ENCODE peak calls at places on chromosomes 5 and 9, in ten cellular contexts. M is kidney; O is right lobe of liver; I is sigmoid colon; U is OCI-LY7; K is MM.1S; H is SJSA1; P is WERI-Rb-1; J is stomach; C is CD8-positive, alpha-beta T cell. E is an unnamed sample. For H3K36me3, the result is how much of the 10 kb centered on the place peaks cover.

GRCh38 chr5:56183507-56183906 is 49.6 kb downstream of the ANKRD55 start:
- DNase-seq in M (no peak), O (no peak), I (no peak), U (no peak), K (no peak), H (peak), P (no peak), J (no peak), C (no peak), E (no peak)

GRCh38 chr9:18658764-18659705 is 185.1 kb downstream of the ADAMTSL1 start:
- DNase-seq in M (no peak), O (no peak), I (no peak), U (no peak), K (no peak), H (no peak), P (no peak), J (no peak), C (no peak), E (no peak)

GRCh38 chr9:127568971-127569818 is 42.9 kb upstream of the STXBP1 start:
- DNase-seq in M (peak), O (peak), I (peak), U (peak), K (peak), H (peak), P (peak), J (peak), C (peak), E (peak)

GRCh38 chr5:132087176-132087575 is 13.6 kb downstream of the CSF2 start:
- DNase-seq in M (no peak), O (no peak), I (no peak), U (no peak), K (no peak), H (no peak), P (no peak), J (no peak), C (no peak), E (no peak)

GRCh38 chr5:176817369-176817841 is 7.0 kb downstream of the UNC5A start:
- DNase-seq in M (no peak), O (no peak), I (no peak), U (no peak), K (no peak), H (no peak), P (peak), J (no peak), C (no peak), E (no peak)

GRCh38 chr9:110155744-110156143 is 52.2 kb downstream of the C9orf152 start:
- DNase-seq in M (no peak), O (no peak), I (no peak), U (no peak), K (no peak), H (no peak), P (no peak), J (no peak), C (no peak), E (no peak)

GRCh38 chr9:38067611-38067891 is 1.5 kb downstream of the SHB start:
- DNase-seq in M (peak), O (peak), I (peak), U (no peak), K (no peak), H (no peak), P (peak), J (peak), C (no peak), E (peak)

GRCh38 chr5:69212022-69212421 is 22.6 kb downstream of the CENPH start:
- DNase-seq in M (no peak), O (no peak), I (no peak), U (no peak), K (peak), H (no peak), P (no peak), J (no peak), C (no peak), E (no peak)

GRCh38 chr5:164119806-164120440 is 614.5 kb downstream of the MAT2B start:
- DNase-seq in M (no peak), O (no peak), I (no peak), U (no peak), K (peak), H (no peak), P (peak), J (no peak), C (no peak), E (no peak)

GRCh38 chr5:169097897-169098296 is 203.0 kb downstream of the SLIT3 start:
- DNase-seq in M (no peak), O (no peak), I (no peak), U (no peak), K (no peak), H (no peak), P (no peak), J (no peak), C (no peak), E (no peak)

GRCh38 chr9:12739014-12739413 is 35.8 kb upstream of the LURAP1L start:
- DNase-seq in M (no peak), O (no peak), I (no peak), U (no peak), K (no peak), H (no peak), P (no peak), J (no peak), C (no peak), E (no peak)

GRCh38 chr9:132610661-132611060 is 28.3 kb downstream of the BARHL1 start:
- DNase-seq in M (no peak), O (no peak), I (no peak), U (no peak), K (no peak), H (no peak), P (no peak), J (no peak), C (no peak), E (no peak)

GRCh38 chr5:142015781-142016533 is 3.1 kb upstream of the GNPDA1 start:
- DNase-seq in M (no peak), O (no peak), I (no peak), U (peak), K (peak), H (no peak), P (no peak), J (no peak), C (peak), E (no peak)

GRCh38 chr5:142296914-142297417 is 27.9 kb downstream of the SPRY4 start:
- DNase-seq in M (no peak), O (no peak), I (no peak), U (no peak), K (no peak), H (peak), P (no peak), J (no peak), C (no peak), E (peak)

GRCh38 chr9:129459550-129460322 is 161.2 kb downstream of the C9orf50 start:
- DNase-seq in M (no peak), O (no peak), I (peak), U (peak), K (no peak), H (no peak), P (no peak), J (no peak), C (no peak), E (no peak)

GRCh38 chr5:138068742-138069375 is 15.0 kb upstream of the WNT8A start:
- DNase-seq in M (no peak), O (peak), I (peak), U (peak), K (peak), H (peak), P (peak), J (peak), C (peak), E (peak)

GRCh38 chr9:89466451-89467277 is 31.2 kb downstream of the SEMA4D start:
- DNase-seq in M (no peak), O (no peak), I (peak), U (no peak), K (no peak), H (no peak), P (no peak), J (no peak), C (no peak), E (no peak)

GRCh38 chr9:14616188-14616982 is 76.8 kb downstream of the ZDHHC21 start:
- DNase-seq in M (no peak), O (no peak), I (no peak), U (peak), K (peak), H (no peak), P (no peak), J (no peak), C (no peak), E (no peak)

GRCh38 chr5:44236040-44236439 is 153.2 kb downstream of the FGF10 start:
- DNase-seq in M (no peak), O (no peak), I (no peak), U (no peak), K (no peak), H (no peak), P (no peak), J (no peak), C (no peak), E (no peak)

GRCh38 chr5:40477856-40478546 is 201.7 kb upstream of the PTGER4 start:
- DNase-seq in M (no peak), O (no peak), I (peak), U (no peak), K (no peak), H (peak), P (no peak), J (no peak), C (no peak), E (no peak)

GRCh38 chr5:95843733-95844223 is 21.3 kb upstream of the GLRX start:
- DNase-seq in M (no peak), O (peak), I (no peak), U (no peak), K (no peak), H (no peak), P (no peak), J (peak), C (no peak), E (no peak)

GRCh38 chr5:91742504-91742903 is 359.4 kb upstream of the ARRDC3 start:
- DNase-seq in M (no peak), O (no peak), I (no peak), U (no peak), K (no peak), H (no peak), P (no peak), J (no peak), C (no peak), E (no peak)

GRCh38 chr5:159768243-159768642 is 148.0 kb upstream of the ADRA1B start:
- DNase-seq in M (no peak), O (no peak), I (no peak), U (no peak), K (no peak), H (no peak), P (no peak), J (no peak), C (no peak), E (no peak)

GRCh38 chr5:168159425-168159824 is 132.0 kb upstream of the WWC1 start:
- DNase-seq in M (peak), O (no peak), I (no peak), U (peak), K (peak), H (no peak), P (no peak), J (peak), C (no peak), E (no peak)

GRCh38 chr9:26243722-26244121 is 565.5 kb upstream of the TUSC1 start:
- DNase-seq in M (no peak), O (no peak), I (no peak), U (no peak), K (no peak), H (no peak), P (no peak), J (no peak), C (no peak), E (no peak)

GRCh38 chr5:127206320-127207113 is 84.1 kb upstream of the MEGF10 start:
- DNase-seq in M (no peak), O (no peak), I (no peak), U (no peak), K (no peak), H (peak), P (no peak), J (no peak), C (no peak), E (no peak)

GRCh38 chr9:137116728-137117127 is 2.2 kb upstream of the DPP7 start:
- DNase-seq in M (no peak), O (no peak), I (no peak), U (no peak), K (no peak), H (no peak), P (no peak), J (no peak), C (no peak), E (no peak)

GRCh38 chr9:18489861-18490260 is 15.9 kb downstream of the ADAMTSL1 start:
- DNase-seq in M (peak), O (no peak), I (no peak), U (no peak), K (no peak), H (no peak), P (no peak), J (no peak), C (no peak), E (no peak)

GRCh38 chr9:124349675-124350484 is 65.4 kb downstream of the PSMB7 start:
- DNase-seq in M (peak), O (no peak), I (peak), U (no peak), K (no peak), H (no peak), P (no peak), J (no peak), C (no peak), E (peak)

GRCh38 chr9:77915744-77916143 is 115.9 kb downstream of the GNAQ start:
- DNase-seq in M (no peak), O (no peak), I (no peak), U (no peak), K (no peak), H (no peak), P (no peak), J (no peak), C (no peak), E (no peak)

GRCh38 chr9:96232539-96233241 is 69.3 kb downstream of the HSD17B3 start:
- DNase-seq in M (peak), O (peak), I (peak), U (peak), K (peak), H (no peak), P (peak), J (no peak), C (no peak), E (no peak)

GRCh38 chr9:131447148-131447547 is 53.3 kb downstream of the PRRC2B start:
- DNase-seq in M (no peak), O (no peak), I (no peak), U (no peak), K (no peak), H (no peak), P (no peak), J (no peak), C (no peak), E (no peak)

GRCh38 chr9:128382261-128382660 is 11.1 kb downstream of the URM1 start:
- DNase-seq in M (no peak), O (no peak), I (no peak), U (no peak), K (no peak), H (no peak), P (no peak), J (no peak), C (no peak), E (no peak)

DNA sequence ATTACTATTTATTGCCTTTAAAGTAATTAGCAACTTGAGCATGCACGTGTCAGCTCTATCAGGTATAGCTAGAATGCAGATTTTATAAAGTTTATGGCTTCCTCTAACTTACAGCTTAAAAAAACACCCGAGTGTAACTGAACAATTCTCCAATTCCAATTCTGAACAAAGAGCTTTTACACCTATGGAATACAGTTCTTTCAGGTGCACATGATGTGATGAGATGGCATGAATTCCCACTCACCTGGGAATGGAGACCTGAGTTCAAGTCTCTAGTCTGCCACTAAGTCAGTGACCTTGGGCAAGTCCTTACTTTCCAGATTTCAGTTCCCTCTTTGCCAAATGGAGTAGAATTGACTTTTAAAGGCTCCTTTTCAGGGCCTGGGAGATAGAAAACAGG is 1.8 kb downstream of the ZFAND5 start:
- DNase-seq in M (no peak), O (no peak), I (no peak), U (no peak), K (peak), H (no peak), P (no peak), J (no peak), C (no peak), E (no peak)
- H3K27ac ChIP-seq in M (peak), O (peak), I (peak), U (peak), K (peak), H (peak), P (peak), J (peak), C (peak), E (peak)

DNA sequence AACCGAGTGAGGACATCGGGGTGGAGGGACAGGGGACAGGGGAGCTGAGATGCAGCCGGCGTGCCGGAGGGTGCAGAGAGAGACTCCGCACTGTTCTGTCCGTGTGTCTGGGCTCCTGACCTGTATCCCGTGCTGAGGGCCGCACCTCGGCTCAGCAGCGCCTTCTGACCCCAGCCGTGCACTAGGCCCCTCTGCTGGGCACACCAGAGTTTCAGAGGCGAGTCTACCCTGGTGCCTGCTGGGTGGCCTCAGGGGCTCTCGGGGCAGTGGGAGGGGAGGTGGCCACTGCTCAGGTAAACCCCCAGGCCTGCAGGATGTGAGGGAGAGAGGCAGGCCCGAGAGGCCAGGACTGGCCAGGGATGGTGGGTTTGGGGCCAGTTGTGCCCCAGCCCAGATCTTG is 100.2 kb downstream of the RXRA start:
- DNase-seq in M (no peak), O (no peak), I (no peak), U (no peak), K (no peak), H (no peak), P (no peak), J (no peak), C (no peak), E (no peak)
- H3K36me3 ChIP-seq in M (under half), O (half or more), I (half or more), U (under half), K (under half), H (under half), P (under half), J (half or more), C (under half), E (under half)

GRCh38 chr5:172284275-172284971 is 859 bp upstream of the UBTD2 start:
- DNase-seq in M (peak), O (peak), I (peak), U (no peak), K (peak), H (peak), P (no peak), J (no peak), C (no peak), E (no peak)
- H3K27ac ChIP-seq in M (peak), O (peak), I (peak), U (peak), K (no peak), H (peak), P (peak), J (peak), C (no peak), E (no peak)

GRCh38 chr5:151038801-151039238 is 18.4 kb downstream of the GPX3 start:
- DNase-seq in M (peak), O (no peak), I (no peak), U (no peak), K (no peak), H (no peak), P (no peak), J (no peak), C (no peak), E (peak)
- H3K36me3 ChIP-seq in M (half or more), O (under half), I (half or more), U (half or more), K (under half), H (half or more), P (under half), J (half or more), C (half or more), E (under half)

DNA sequence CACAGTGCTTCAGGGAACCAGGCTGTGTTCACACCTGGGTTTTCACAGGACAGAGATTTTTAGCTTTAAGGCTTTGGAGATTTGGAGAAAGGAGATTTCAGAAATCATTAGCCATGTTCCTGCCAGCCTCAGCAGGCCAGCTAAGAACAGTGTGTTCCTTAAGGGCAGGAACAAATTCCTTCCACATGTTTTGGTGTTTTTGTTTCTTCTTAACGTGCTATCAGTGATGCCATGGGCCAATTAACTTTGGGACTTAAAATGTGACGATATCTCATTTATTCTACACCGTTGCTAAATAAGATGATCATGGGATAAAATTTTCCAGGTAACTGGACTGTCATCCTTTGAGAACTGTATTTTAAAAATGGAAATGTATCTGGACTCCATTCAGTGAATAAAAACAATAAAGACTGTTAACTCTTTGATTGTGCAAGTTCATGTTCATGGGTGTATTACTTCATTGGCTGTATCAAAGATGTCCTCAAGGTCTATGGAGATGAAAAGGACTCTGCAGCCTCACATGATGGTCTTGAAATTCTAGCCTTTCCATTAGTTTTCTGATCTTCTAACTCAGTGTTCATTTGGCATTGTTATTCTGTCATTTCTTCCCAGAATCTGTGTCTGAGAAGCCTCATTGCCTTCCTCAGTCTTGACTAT is 72.3 kb downstream of the ZNF366 start:
- DNase-seq in M (no peak), O (no peak), I (no peak), U (no peak), K (no peak), H (no peak), P (no peak), J (no peak), C (no peak), E (no peak)
- H3K27ac ChIP-seq in M (peak), O (no peak), I (peak), U (no peak), K (no peak), H (no peak), P (no peak), J (no peak), C (no peak), E (peak)

E was measured in aorta.